ENCODE peak calls at places on chromosomes 2 and 18, in seven cellular contexts. One of them, this sample, is unnamed.

GRCh38 chr2:191150451-191151314 is at the start of gene STAT4:
- DNase-seq in K562: peak
- DNase-seq in GM12891: no peak
- DNase-seq in H1: peak
- DNase-seq in SK-N-SH: peak
- DNase-seq in GM12878: peak
- DNase-seq in HepG2: no peak
- DNase-seq in this sample: no peak

GRCh38 chr2:203804766-203805484 is 62.6 kb upstream of the CTLA4 start:
- DNase-seq in GM12891: no peak
- DNase-seq in H1: no peak
- DNase-seq in K562: no peak
- DNase-seq in SK-N-SH: no peak
- DNase-seq in GM12878: no peak
- DNase-seq in HepG2: no peak
- DNase-seq in this sample: no peak

GRCh38 chr2:160450486-160450885 is 43.1 kb downstream of the RBMS1 start:
- DNase-seq in SK-N-SH: no peak
- DNase-seq in GM12891: no peak
- DNase-seq in H1: no peak
- DNase-seq in K562: no peak
- DNase-seq in HepG2: no peak
- DNase-seq in GM12878: no peak
- DNase-seq in this sample: no peak

GRCh38 chr2:32832821-32833220 is 113.9 kb upstream of the LTBP1 start:
- DNase-seq in GM12891: no peak
- DNase-seq in K562: no peak
- DNase-seq in GM12878: no peak
- DNase-seq in SK-N-SH: no peak
- DNase-seq in H1: no peak
- DNase-seq in HepG2: no peak
- DNase-seq in this sample: no peak

GRCh38 chr2:240391111-240392051 is 44.1 kb upstream of the GPC1 start:
- DNase-seq in K562: no peak
- DNase-seq in GM12891: no peak
- DNase-seq in GM12878: no peak
- DNase-seq in HepG2: no peak
- DNase-seq in SK-N-SH: no peak
- DNase-seq in H1: no peak
- DNase-seq in this sample: no peak

GRCh38 chr2:69340101-69340775 is 46.8 kb downstream of the GFPT1 start:
- DNase-seq in GM12891: no peak
- DNase-seq in H1: no peak
- DNase-seq in K562: no peak
- DNase-seq in HepG2: no peak
- DNase-seq in GM12878: no peak
- DNase-seq in SK-N-SH: no peak
- DNase-seq in this sample: no peak

GRCh38 chr2:21683838-21684237 is 560.1 kb downstream of the TDRD15 start:
- DNase-seq in GM12878: no peak
- DNase-seq in H1: no peak
- DNase-seq in GM12891: no peak
- DNase-seq in HepG2: no peak
- DNase-seq in K562: no peak
- DNase-seq in SK-N-SH: no peak
- DNase-seq in this sample: no peak

GRCh38 chr18:72727038-72727690 is 140.6 kb downstream of the NETO1 start:
- DNase-seq in GM12891: no peak
- DNase-seq in K562: no peak
- DNase-seq in GM12878: no peak
- DNase-seq in SK-N-SH: no peak
- DNase-seq in HepG2: no peak
- DNase-seq in H1: no peak
- DNase-seq in this sample: no peak

GRCh38 chr2:204505946-204506345 is 39.3 kb upstream of the PARD3B start:
- DNase-seq in GM12891: no peak
- DNase-seq in SK-N-SH: no peak
- DNase-seq in H1: no peak
- DNase-seq in GM12878: no peak
- DNase-seq in HepG2: no peak
- DNase-seq in K562: no peak
- DNase-seq in this sample: no peak

GRCh38 chr2:207746131-207746530 is 23.6 kb downstream of the FZD5 start:
- DNase-seq in K562: peak
- DNase-seq in HepG2: peak
- DNase-seq in GM12878: no peak
- DNase-seq in H1: no peak
- DNase-seq in GM12891: no peak
- DNase-seq in SK-N-SH: peak
- DNase-seq in this sample: peak

GRCh38 chr2:176115883-176116813 is at the start of gene HOXD10:
- DNase-seq in H1: peak
- DNase-seq in GM12891: no peak
- DNase-seq in SK-N-SH: peak
- DNase-seq in HepG2: no peak
- DNase-seq in K562: peak
- DNase-seq in GM12878: no peak
- DNase-seq in this sample: no peak

GRCh38 chr2:43005975-43006833 is 213.8 kb upstream of the HAAO start:
- DNase-seq in H1: no peak
- DNase-seq in K562: no peak
- DNase-seq in GM12891: no peak
- DNase-seq in GM12878: no peak
- DNase-seq in SK-N-SH: peak
- DNase-seq in HepG2: no peak
- DNase-seq in this sample: no peak

GRCh38 chr2:164933751-164934189 is 21.6 kb downstream of the SLC38A11 start:
- DNase-seq in GM12891: no peak
- DNase-seq in HepG2: peak
- DNase-seq in GM12878: no peak
- DNase-seq in K562: no peak
- DNase-seq in H1: no peak
- DNase-seq in SK-N-SH: no peak
- DNase-seq in this sample: no peak

GRCh38 chr2:177689623-177690022 is 297.1 kb downstream of the AGPS start:
- DNase-seq in K562: peak
- DNase-seq in H1: no peak
- DNase-seq in GM12878: no peak
- DNase-seq in GM12891: no peak
- DNase-seq in SK-N-SH: no peak
- DNase-seq in HepG2: no peak
- DNase-seq in this sample: no peak

GRCh38 chr2:219207884-219208740 is 1.5 kb downstream of the ZFAND2B start:
- DNase-seq in HepG2: peak
- DNase-seq in GM12878: no peak
- DNase-seq in GM12891: no peak
- DNase-seq in K562: no peak
- DNase-seq in SK-N-SH: peak
- DNase-seq in H1: no peak
- DNase-seq in this sample: no peak

GRCh38 chr2:83282067-83282795 is 1176.8 kb downstream of the SUCLG1 start:
- DNase-seq in K562: no peak
- DNase-seq in HepG2: peak
- DNase-seq in GM12891: no peak
- DNase-seq in H1: no peak
- DNase-seq in GM12878: no peak
- DNase-seq in SK-N-SH: no peak
- DNase-seq in this sample: no peak

GRCh38 chr2:169513926-169514325 is 4.4 kb downstream of the KLHL41 start:
- DNase-seq in SK-N-SH: no peak
- DNase-seq in GM12878: no peak
- DNase-seq in GM12891: no peak
- DNase-seq in H1: no peak
- DNase-seq in K562: no peak
- DNase-seq in HepG2: peak
- DNase-seq in this sample: no peak

GRCh38 chr2:30359644-30360167 is 87.3 kb upstream of the LCLAT1 start:
- DNase-seq in K562: no peak
- DNase-seq in H1: no peak
- DNase-seq in SK-N-SH: no peak
- DNase-seq in GM12878: no peak
- DNase-seq in GM12891: no peak
- DNase-seq in HepG2: no peak
- DNase-seq in this sample: no peak

GRCh38 chr2:30358822-30359221 is 88.2 kb upstream of the LCLAT1 start:
- DNase-seq in HepG2: no peak
- DNase-seq in H1: no peak
- DNase-seq in GM12891: no peak
- DNase-seq in SK-N-SH: no peak
- DNase-seq in GM12878: no peak
- DNase-seq in K562: no peak
- DNase-seq in this sample: no peak

GRCh38 chr2:30362468-30363081 is 84.5 kb upstream of the LCLAT1 start:
- DNase-seq in H1: no peak
- DNase-seq in HepG2: no peak
- DNase-seq in GM12878: no peak
- DNase-seq in K562: no peak
- DNase-seq in GM12891: no peak
- DNase-seq in SK-N-SH: no peak
- DNase-seq in this sample: no peak

GRCh38 chr2:30363406-30363805 is 83.6 kb upstream of the LCLAT1 start:
- DNase-seq in GM12891: no peak
- DNase-seq in H1: no peak
- DNase-seq in K562: no peak
- DNase-seq in HepG2: no peak
- DNase-seq in SK-N-SH: no peak
- DNase-seq in GM12878: no peak
- DNase-seq in this sample: no peak

GRCh38 chr2:30361751-30362394 is 85.2 kb upstream of the LCLAT1 start:
- DNase-seq in GM12878: no peak
- DNase-seq in SK-N-SH: no peak
- DNase-seq in H1: no peak
- DNase-seq in HepG2: no peak
- DNase-seq in K562: no peak
- DNase-seq in GM12891: no peak
- DNase-seq in this sample: no peak
- TF ChIP-seq POLR2AphosphoS5 in GM12878: no peak
- TF ChIP-seq POLR2AphosphoS5 in SK-N-SH: no peak
- TF ChIP-seq POLR2AphosphoS5 in H1: no peak
- TF ChIP-seq POLR2AphosphoS5 in HepG2: no peak
- TF ChIP-seq POLR2AphosphoS5 in K562: no peak
- TF ChIP-seq POLR2AphosphoS5 in GM12891: no peak
- TF ChIP-seq POLR2AphosphoS5 in this sample: no peak

GRCh38 chr2:217789003-217789735 is 213.6 kb downstream of the TNS1 start:
- DNase-seq in SK-N-SH: peak
- DNase-seq in HepG2: peak
- DNase-seq in K562: peak
- DNase-seq in H1: peak
- DNase-seq in GM12878: no peak
- DNase-seq in GM12891: peak
- DNase-seq in this sample: peak

GRCh38 chr2:217788669-217789002 is 214.2 kb downstream of the TNS1 start:
- DNase-seq in GM12891: no peak
- DNase-seq in HepG2: no peak
- DNase-seq in SK-N-SH: no peak
- DNase-seq in H1: no peak
- DNase-seq in K562: no peak
- DNase-seq in GM12878: no peak
- DNase-seq in this sample: no peak

GRCh38 chr2:217784996-217785543 is 217.7 kb downstream of the TNS1 start:
- DNase-seq in GM12891: no peak
- DNase-seq in HepG2: no peak
- DNase-seq in SK-N-SH: no peak
- DNase-seq in GM12878: no peak
- DNase-seq in H1: no peak
- DNase-seq in K562: no peak
- DNase-seq in this sample: no peak

GRCh38 chr2:217785544-217786045 is 217.2 kb downstream of the TNS1 start:
- DNase-seq in HepG2: peak
- DNase-seq in GM12891: peak
- DNase-seq in K562: peak
- DNase-seq in H1: peak
- DNase-seq in SK-N-SH: peak
- DNase-seq in GM12878: no peak
- DNase-seq in this sample: peak

GRCh38 chr2:217787160-217787877 is 215.5 kb downstream of the TNS1 start:
- DNase-seq in HepG2: no peak
- DNase-seq in K562: no peak
- DNase-seq in H1: no peak
- DNase-seq in SK-N-SH: no peak
- DNase-seq in GM12891: no peak
- DNase-seq in GM12878: no peak
- DNase-seq in this sample: no peak
- TF ChIP-seq TAF1 in HepG2: no peak
- TF ChIP-seq TAF1 in K562: no peak
- TF ChIP-seq TAF1 in H1: no peak
- TF ChIP-seq TAF1 in SK-N-SH: no peak
- TF ChIP-seq TAF1 in GM12891: no peak
- TF ChIP-seq TAF1 in GM12878: no peak
- TF ChIP-seq TAF1 in this sample: no peak

DNA sequence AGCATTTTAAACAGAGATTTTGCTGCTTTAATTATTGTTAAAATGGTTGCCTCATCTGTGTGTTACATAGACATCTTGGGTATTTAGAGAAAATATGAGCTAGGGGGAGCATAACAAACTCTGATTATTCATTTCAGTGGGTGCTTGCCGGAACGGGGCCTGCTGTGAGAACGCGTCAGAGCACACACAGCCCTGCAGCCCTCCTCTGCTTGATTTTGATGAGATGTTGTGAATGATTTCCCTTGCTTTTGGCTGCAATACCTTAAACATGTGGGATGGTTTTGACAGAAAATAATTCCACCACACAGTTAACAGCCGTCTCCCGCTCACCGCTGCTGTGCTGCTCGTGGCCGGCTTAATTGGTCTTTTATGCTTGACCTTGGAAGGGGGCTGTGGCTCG is 50.0 kb upstream of the TXNDC2 start:
- DNase-seq in GM12878: no peak
- DNase-seq in HepG2: no peak
- DNase-seq in SK-N-SH: peak
- DNase-seq in H1: no peak
- DNase-seq in K562: no peak
- DNase-seq in GM12891: no peak
- DNase-seq in this sample: no peak
- TF ChIP-seq POLR2AphosphoS5 in GM12878: no peak
- TF ChIP-seq POLR2AphosphoS5 in HepG2: no peak
- TF ChIP-seq POLR2AphosphoS5 in SK-N-SH: no peak
- TF ChIP-seq POLR2AphosphoS5 in H1: no peak
- TF ChIP-seq POLR2AphosphoS5 in K562: no peak
- TF ChIP-seq POLR2AphosphoS5 in GM12891: no peak
- TF ChIP-seq POLR2AphosphoS5 in this sample: no peak

GRCh38 chr2:133884739-133885381 is 316.6 kb upstream of the NCKAP5 start:
- DNase-seq in GM12878: no peak
- DNase-seq in HepG2: peak
- DNase-seq in K562: no peak
- DNase-seq in GM12891: no peak
- DNase-seq in SK-N-SH: peak
- DNase-seq in H1: peak
- DNase-seq in this sample: no peak

GRCh38 chr2:133888107-133888506 is 319.8 kb upstream of the NCKAP5 start:
- DNase-seq in K562: no peak
- DNase-seq in GM12891: no peak
- DNase-seq in GM12878: no peak
- DNase-seq in H1: no peak
- DNase-seq in HepG2: no peak
- DNase-seq in SK-N-SH: no peak
- DNase-seq in this sample: no peak

GRCh38 chr2:133886735-133887675 is 318.7 kb upstream of the NCKAP5 start:
- DNase-seq in SK-N-SH: peak
- DNase-seq in GM12891: peak
- DNase-seq in K562: peak
- DNase-seq in HepG2: peak
- DNase-seq in H1: peak
- DNase-seq in GM12878: peak
- DNase-seq in this sample: peak

GRCh38 chr2:133887676-133888040 is 319.4 kb upstream of the NCKAP5 start:
- DNase-seq in GM12891: no peak
- DNase-seq in GM12878: no peak
- DNase-seq in SK-N-SH: no peak
- DNase-seq in H1: no peak
- DNase-seq in HepG2: no peak
- DNase-seq in K562: no peak
- DNase-seq in this sample: no peak

GRCh38 chr2:133885847-133886246 is 317.6 kb upstream of the NCKAP5 start:
- DNase-seq in SK-N-SH: no peak
- DNase-seq in HepG2: no peak
- DNase-seq in GM12891: no peak
- DNase-seq in K562: no peak
- DNase-seq in GM12878: no peak
- DNase-seq in H1: no peak
- DNase-seq in this sample: no peak
- TF ChIP-seq TAF1 in SK-N-SH: no peak
- TF ChIP-seq TAF1 in HepG2: no peak
- TF ChIP-seq TAF1 in GM12891: no peak
- TF ChIP-seq TAF1 in K562: no peak
- TF ChIP-seq TAF1 in GM12878: no peak
- TF ChIP-seq TAF1 in H1: no peak
- TF ChIP-seq TAF1 in this sample: no peak

This sample was measured in GM12892.